ENCODE peak calls at places on chromosomes 1 and 21, in seven cellular contexts. O, W, I, H, J, P and L are unnamed samples. For H3K4me1, the result is how much of the 10 kb centered on the place peaks cover.

GRCh38 chr1:198042168-198042567 is 114.6 kb upstream of the NEK7 start:
- DNase-seq in P (no peak), J (no peak), H (no peak), I (no peak), O (no peak), W (no peak), L (no peak)

GRCh38 chr1:1703796-1704195 is 11.2 kb upstream of the SLC35E2B start:
- DNase-seq in O (no peak), P (no peak), W (no peak), H (peak), J (no peak), I (no peak), L (no peak)

GRCh38 chr1:152348447-152348846 is 11.4 kb downstream of the FLG2 start:
- DNase-seq in J (peak), O (no peak), I (no peak), P (peak), W (no peak), H (no peak), L (no peak)

GRCh38 chr1:175873290-175873689 is 129.9 kb upstream of the TNR start:
- DNase-seq in P (no peak), O (no peak), J (no peak), I (no peak), W (no peak), H (no peak), L (no peak)

GRCh38 chr1:15352122-15352957 is 57.3 kb upstream of the EFHD2 start:
- DNase-seq in W (peak), J (peak), P (no peak), I (peak), H (no peak), O (peak), L (peak)

GRCh38 chr1:184225501-184226487 is 161.0 kb upstream of the C1orf21 start:
- DNase-seq in J (no peak), W (no peak), O (no peak), P (peak), H (no peak), I (no peak), L (no peak)

GRCh38 chr1:37994886-37995566 is 5.2 kb upstream of the SF3A3 start:
- DNase-seq in O (no peak), J (no peak), W (no peak), H (no peak), I (no peak), P (peak), L (no peak)

GRCh38 chr1:55053265-55053954 is 14.1 kb downstream of the PCSK9 start:
- DNase-seq in H (no peak), P (no peak), W (no peak), O (no peak), J (no peak), I (no peak), L (no peak)

GRCh38 chr21:28636988-28637691 is 355.5 kb downstream of the LTN1 start:
- DNase-seq in H (no peak), P (no peak), W (no peak), O (no peak), J (peak), I (no peak), L (peak)

GRCh38 chr1:165444897-165445370 is at the start of gene RXRG:
- DNase-seq in W (no peak), O (peak), H (peak), P (peak), J (no peak), I (no peak), L (no peak)

GRCh38 chr1:53636621-53637171 is 102.3 kb downstream of the GLIS1 start:
- DNase-seq in H (no peak), I (no peak), W (no peak), O (no peak), P (no peak), J (no peak), L (no peak)

GRCh38 chr1:109239580-109240068 is 9.7 kb upstream of the CELSR2 start:
- DNase-seq in I (no peak), W (no peak), J (peak), H (no peak), O (peak), P (peak), L (peak)

GRCh38 chr1:6205849-6206845 is at the start of gene RNF207:
- DNase-seq in I (peak), P (peak), O (peak), W (peak), J (peak), H (peak), L (peak)

DNA sequence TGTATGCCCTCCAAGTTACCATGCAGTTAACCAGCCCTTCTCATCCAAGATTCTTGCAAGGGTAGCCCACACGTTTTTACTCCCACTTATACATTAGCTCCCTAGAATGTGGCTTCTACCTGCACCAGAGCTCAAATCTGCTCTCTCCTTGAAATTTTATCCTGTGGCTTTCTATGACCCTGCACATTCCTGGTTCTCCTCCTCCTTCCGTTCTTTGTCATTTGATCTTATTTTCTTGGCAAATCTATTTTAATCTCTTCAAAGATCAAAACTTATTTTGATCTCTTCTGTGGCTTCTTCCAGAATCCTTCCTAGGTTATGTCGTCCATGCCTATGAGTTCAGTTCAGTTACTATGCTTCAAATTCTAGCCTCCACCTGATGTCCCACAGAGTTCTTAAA is 115.6 kb upstream of the GUCA2B start:
- DNase-seq in W (no peak), H (no peak), J (no peak), O (no peak), P (no peak), I (no peak), L (no peak)
- H3K4me1 ChIP-seq in W (under half), H (under half), J (under half), O (under half), P (under half), I (under half), L (under half)

GRCh38 chr1:99177465-99177864 is 86.8 kb upstream of the PLPPR4 start:
- DNase-seq in O (no peak), I (no peak), W (no peak), J (no peak), P (no peak), H (no peak), L (no peak)
- TF ChIP-seq CTCF in O (no peak), I (no peak), W (no peak), J (no peak), P (no peak), H (no peak), L (peak)

GRCh38 chr1:210254298-210254697 is 21.7 kb downstream of the SERTAD4 start:
- DNase-seq in J (no peak), P (no peak), W (no peak), H (no peak), O (no peak), I (no peak), L (no peak)
- H3K4me1 ChIP-seq in J (under half), P (under half), W (under half), H (under half), O (under half), I (under half), L (under half)

GRCh38 chr1:117101334-117101733 is 20.2 kb downstream of the TRIM45 start:
- DNase-seq in J (no peak), P (no peak), I (no peak), H (no peak), W (no peak), O (no peak), L (no peak)
- TF ChIP-seq CTCF in J (no peak), P (no peak), I (no peak), H (no peak), W (no peak), O (no peak), L (no peak)

GRCh38 chr1:115196291-115196690 is 107.0 kb upstream of the TSPAN2 start:
- DNase-seq in O (no peak), P (no peak), I (no peak), J (no peak), H (no peak), W (no peak), L (no peak)
- H3K4me1 ChIP-seq in O (under half), P (under half), I (under half), J (under half), H (half or more), W (under half), L (under half)